ENCODE peak calls at places on chromosomes 2 and 18, in six cellular contexts. J is foreskin fibroblast; C is MCF 10A; E is HT-29; T is activated naive CD4-positive, alpha-beta T cell treated with anti-CD3 and anti-CD28 coated beads, Interleukin-2, amount 10 ng/mL, durations not matched to agents 7 days and 5 days; X is dorsolateral prefrontal cortex. O is an unnamed sample.

GRCh38 chr2:174340400-174341300 is 5.9 kb downstream of the SP9 start:
- DNase-seq in J (no peak), T (no peak), C (no peak), E (no peak), X (no peak), O (no peak)

GRCh38 chr2:25420820-25421237 is 79.1 kb upstream of the DNMT3A start:
- DNase-seq in E (no peak), J (no peak), C (no peak), X (no peak), T (no peak), O (no peak)

GRCh38 chr2:62570861-62571698 is 65.1 kb upstream of the TMEM17 start:
- DNase-seq in X (no peak), C (no peak), E (peak), J (peak), T (no peak), O (no peak)

GRCh38 chr2:41937464-41937861 is 110.4 kb upstream of the PKDCC start:
- DNase-seq in C (no peak), X (no peak), T (no peak), J (no peak), E (no peak), O (no peak)

GRCh38 chr2:230671117-230671516 is 41.5 kb upstream of the CAB39 start:
- DNase-seq in J (peak), X (no peak), E (peak), C (peak), T (no peak), O (no peak)

GRCh38 chr18:61398961-61399632 is 65.9 kb downstream of the CDH20 start:
- DNase-seq in J (peak), T (no peak), C (peak), E (no peak), X (no peak), O (no peak)

GRCh38 chr18:27860701-27861107 is 316.2 kb downstream of the CDH2 start:
- DNase-seq in J (no peak), C (no peak), E (no peak), X (no peak), T (no peak), O (no peak)

GRCh38 chr2:32246911-32247310 is 17.8 kb downstream of the NLRC4 start:
- DNase-seq in C (peak), T (no peak), X (no peak), E (peak), J (no peak), O (no peak)

GRCh38 chr2:129740504-129740903 is 239.0 kb upstream of the RAB6C start:
- DNase-seq in E (no peak), J (no peak), C (no peak), X (no peak), T (peak), O (no peak)